ENCODE peak calls at places on chromosomes 11 and 22, in seven cellular contexts. One of them, this sample, is unnamed.

GRCh38 chr11:305834-306211 is 1.8 kb upstream of the IFITM2 start:
- DNase-seq in adrenal gland: no peak
- DNase-seq in GF-D8: no peak
- DNase-seq in IMR-90: no peak
- DNase-seq in caudate nucleus: no peak
- DNase-seq in esophagus squamous epithelium: no peak
- DNase-seq in NCI-H2081: no peak
- DNase-seq in this sample: no peak

GRCh38 chr11:16299390-16299789 is 57.0 kb downstream of the SOX6 start:
- DNase-seq in GF-D8: no peak
- DNase-seq in IMR-90: no peak
- DNase-seq in adrenal gland: no peak
- DNase-seq in caudate nucleus: no peak
- DNase-seq in esophagus squamous epithelium: no peak
- DNase-seq in NCI-H2081: no peak
- DNase-seq in this sample: no peak

GRCh38 chr11:122494171-122494570 is 161.4 kb upstream of the UBASH3B start:
- DNase-seq in IMR-90: peak; percentile 1
- DNase-seq in caudate nucleus: no peak
- DNase-seq in esophagus squamous epithelium: no peak
- DNase-seq in adrenal gland: no peak
- DNase-seq in GF-D8: no peak
- DNase-seq in NCI-H2081: no peak
- DNase-seq in this sample: no peak

GRCh38 chr22:18005201-18005926 is 19.0 kb downstream of the MICAL3 start:
- DNase-seq in caudate nucleus: no peak
- DNase-seq in IMR-90: no peak
- DNase-seq in esophagus squamous epithelium: no peak
- DNase-seq in NCI-H2081: no peak
- DNase-seq in adrenal gland: no peak
- DNase-seq in GF-D8: peak; percentile 30
- DNase-seq in this sample: no peak

GRCh38 chr11:70016666-70017347 is 61.3 kb upstream of the ANO1 start:
- DNase-seq in adrenal gland: no peak
- DNase-seq in GF-D8: no peak
- DNase-seq in esophagus squamous epithelium: no peak
- DNase-seq in caudate nucleus: no peak
- DNase-seq in IMR-90: peak; percentile 78
- DNase-seq in NCI-H2081: no peak
- DNase-seq in this sample: peak; percentile 36

GRCh38 chr11:1728281-1728680 is 22.1 kb downstream of the IFITM10 start:
- DNase-seq in adrenal gland: no peak
- DNase-seq in esophagus squamous epithelium: no peak
- DNase-seq in caudate nucleus: no peak
- DNase-seq in NCI-H2081: no peak
- DNase-seq in GF-D8: no peak
- DNase-seq in IMR-90: no peak
- DNase-seq in this sample: no peak

GRCh38 chr11:129225190-129225589 is 33.1 kb upstream of the ARHGAP32 start:
- DNase-seq in esophagus squamous epithelium: no peak
- DNase-seq in adrenal gland: no peak
- DNase-seq in NCI-H2081: no peak
- DNase-seq in GF-D8: no peak
- DNase-seq in caudate nucleus: no peak
- DNase-seq in IMR-90: peak; percentile 84
- DNase-seq in this sample: peak; percentile 77

GRCh38 chr22:42296381-42296853 is 26.0 kb upstream of the TCF20 start:
- DNase-seq in caudate nucleus: peak; percentile 80
- DNase-seq in IMR-90: no peak
- DNase-seq in adrenal gland: peak; percentile 46
- DNase-seq in GF-D8: no peak
- DNase-seq in esophagus squamous epithelium: no peak
- DNase-seq in NCI-H2081: peak; percentile 91
- DNase-seq in this sample: no peak

GRCh38 chr11:44626645-44627044 is 61.2 kb downstream of the CD82 start:
- DNase-seq in NCI-H2081: no peak
- DNase-seq in caudate nucleus: no peak
- DNase-seq in esophagus squamous epithelium: no peak
- DNase-seq in GF-D8: no peak
- DNase-seq in IMR-90: no peak
- DNase-seq in adrenal gland: no peak
- DNase-seq in this sample: no peak

GRCh38 chr22:35174398-35174797 is 82.9 kb upstream of the HMGXB4 start:
- DNase-seq in NCI-H2081: no peak
- DNase-seq in IMR-90: no peak
- DNase-seq in adrenal gland: no peak
- DNase-seq in caudate nucleus: no peak
- DNase-seq in esophagus squamous epithelium: no peak
- DNase-seq in GF-D8: no peak
- DNase-seq in this sample: no peak

GRCh38 chr22:20444325-20444724 is 6.7 kb upstream of the SCARF2 start:
- DNase-seq in GF-D8: no peak
- DNase-seq in IMR-90: no peak
- DNase-seq in NCI-H2081: no peak
- DNase-seq in esophagus squamous epithelium: no peak
- DNase-seq in adrenal gland: no peak
- DNase-seq in caudate nucleus: no peak
- DNase-seq in this sample: no peak

GRCh38 chr11:17894929-17895658 is 117.8 kb downstream of the SERGEF start:
- DNase-seq in caudate nucleus: peak; percentile 37
- DNase-seq in adrenal gland: no peak
- DNase-seq in IMR-90: peak; percentile 32
- DNase-seq in GF-D8: no peak
- DNase-seq in NCI-H2081: no peak
- DNase-seq in esophagus squamous epithelium: no peak
- DNase-seq in this sample: no peak

GRCh38 chr11:34158661-34159060 is 53.2 kb downstream of the NAT10 start:
- DNase-seq in caudate nucleus: no peak
- DNase-seq in NCI-H2081: no peak
- DNase-seq in GF-D8: no peak
- DNase-seq in esophagus squamous epithelium: no peak
- DNase-seq in IMR-90: no peak
- DNase-seq in adrenal gland: no peak
- DNase-seq in this sample: no peak

GRCh38 chr11:130051077-130051476 is 18.6 kb upstream of the APLP2 start:
- DNase-seq in caudate nucleus: no peak
- DNase-seq in esophagus squamous epithelium: no peak
- DNase-seq in IMR-90: peak; percentile 53
- DNase-seq in NCI-H2081: no peak
- DNase-seq in GF-D8: peak; percentile 96
- DNase-seq in adrenal gland: no peak
- DNase-seq in this sample: no peak

GRCh38 chr11:12680246-12680939 is 6.2 kb downstream of the TEAD1 start:
- DNase-seq in NCI-H2081: peak; percentile 90
- DNase-seq in caudate nucleus: peak; percentile 83
- DNase-seq in GF-D8: no peak
- DNase-seq in esophagus squamous epithelium: peak; percentile 27
- DNase-seq in adrenal gland: peak; percentile 22
- DNase-seq in IMR-90: peak; percentile 91
- DNase-seq in this sample: peak; percentile 94

GRCh38 chr22:27669798-27670599 is 131.6 kb downstream of the MN1 start:
- DNase-seq in IMR-90: no peak
- DNase-seq in esophagus squamous epithelium: no peak
- DNase-seq in adrenal gland: peak; percentile 81
- DNase-seq in NCI-H2081: no peak
- DNase-seq in caudate nucleus: no peak
- DNase-seq in GF-D8: no peak
- DNase-seq in this sample: no peak

GRCh38 chr11:69003301-69003865 is 9.7 kb downstream of the MRGPRF start:
- DNase-seq in GF-D8: no peak
- DNase-seq in adrenal gland: no peak
- DNase-seq in NCI-H2081: no peak
- DNase-seq in IMR-90: no peak
- DNase-seq in caudate nucleus: no peak
- DNase-seq in esophagus squamous epithelium: no peak
- DNase-seq in this sample: no peak

GRCh38 chr22:24894220-24894975 is 52.1 kb downstream of the LHFPL7 start:
- DNase-seq in IMR-90: peak; percentile 68
- DNase-seq in caudate nucleus: no peak
- DNase-seq in esophagus squamous epithelium: no peak
- DNase-seq in GF-D8: no peak
- DNase-seq in adrenal gland: peak; percentile 92
- DNase-seq in NCI-H2081: peak; percentile 79
- DNase-seq in this sample: peak; percentile 95

GRCh38 chr22:29069476-29069875 is 3.4 kb upstream of the KREMEN1 start:
- DNase-seq in adrenal gland: no peak
- DNase-seq in NCI-H2081: no peak
- DNase-seq in GF-D8: no peak
- DNase-seq in caudate nucleus: no peak
- DNase-seq in esophagus squamous epithelium: no peak
- DNase-seq in IMR-90: no peak
- DNase-seq in this sample: no peak

GRCh38 chr11:18624161-18624560 is 10.0 kb downstream of the SPTY2D1 start:
- DNase-seq in GF-D8: no peak
- DNase-seq in esophagus squamous epithelium: no peak
- DNase-seq in IMR-90: no peak
- DNase-seq in adrenal gland: no peak
- DNase-seq in caudate nucleus: no peak
- DNase-seq in NCI-H2081: no peak
- DNase-seq in this sample: no peak

GRCh38 chr11:68353118-68353517 is 40.7 kb downstream of the LRP5 start:
- DNase-seq in adrenal gland: no peak
- DNase-seq in NCI-H2081: no peak
- DNase-seq in GF-D8: no peak
- DNase-seq in IMR-90: no peak
- DNase-seq in caudate nucleus: no peak
- DNase-seq in esophagus squamous epithelium: no peak
- DNase-seq in this sample: no peak

GRCh38 chr11:14635559-14635958 is 8.0 kb upstream of the PDE3B start:
- DNase-seq in esophagus squamous epithelium: no peak
- DNase-seq in GF-D8: no peak
- DNase-seq in adrenal gland: no peak
- DNase-seq in NCI-H2081: no peak
- DNase-seq in IMR-90: no peak
- DNase-seq in caudate nucleus: no peak
- DNase-seq in this sample: no peak

GRCh38 chr11:74086242-74086884 is 77.5 kb upstream of the UCP3 start:
- DNase-seq in GF-D8: no peak
- DNase-seq in NCI-H2081: no peak
- DNase-seq in caudate nucleus: no peak
- DNase-seq in IMR-90: no peak
- DNase-seq in adrenal gland: no peak
- DNase-seq in esophagus squamous epithelium: no peak
- DNase-seq in this sample: no peak

GRCh38 chr22:43407591-43407990 is 4.2 kb upstream of the MPPED1 start:
- DNase-seq in GF-D8: no peak
- DNase-seq in adrenal gland: no peak
- DNase-seq in esophagus squamous epithelium: no peak
- DNase-seq in IMR-90: no peak
- DNase-seq in caudate nucleus: no peak
- DNase-seq in NCI-H2081: no peak
- DNase-seq in this sample: no peak

GRCh38 chr11:129374081-129374992 is 1.3 kb upstream of the BARX2 start:
- DNase-seq in NCI-H2081: peak; percentile 26
- DNase-seq in esophagus squamous epithelium: no peak
- DNase-seq in IMR-90: no peak
- DNase-seq in GF-D8: no peak
- DNase-seq in caudate nucleus: no peak
- DNase-seq in adrenal gland: no peak
- DNase-seq in this sample: no peak

GRCh38 chr11:33530824-33531223 is 169.8 kb downstream of the C11orf91 start:
- DNase-seq in IMR-90: peak; percentile 79
- DNase-seq in esophagus squamous epithelium: no peak
- DNase-seq in adrenal gland: no peak
- DNase-seq in NCI-H2081: no peak
- DNase-seq in GF-D8: no peak
- DNase-seq in caudate nucleus: no peak
- DNase-seq in this sample: peak; percentile 47

GRCh38 chr11:8011383-8011782 is 24.2 kb downstream of the EIF3F start:
- DNase-seq in GF-D8: no peak
- DNase-seq in adrenal gland: no peak
- DNase-seq in IMR-90: no peak
- DNase-seq in NCI-H2081: no peak
- DNase-seq in caudate nucleus: no peak
- DNase-seq in esophagus squamous epithelium: no peak
- DNase-seq in this sample: no peak

GRCh38 chr22:21594865-21595452 is 27.4 kb downstream of the UBE2L3 start:
- DNase-seq in NCI-H2081: no peak
- DNase-seq in caudate nucleus: peak; percentile 12
- DNase-seq in GF-D8: no peak
- DNase-seq in adrenal gland: no peak
- DNase-seq in esophagus squamous epithelium: no peak
- DNase-seq in IMR-90: no peak
- DNase-seq in this sample: no peak

GRCh38 chr11:1029686-1030085 is 6.8 kb downstream of the MUC6 start:
- DNase-seq in GF-D8: no peak
- DNase-seq in adrenal gland: no peak
- DNase-seq in caudate nucleus: no peak
- DNase-seq in esophagus squamous epithelium: no peak
- DNase-seq in IMR-90: no peak
- DNase-seq in NCI-H2081: no peak
- DNase-seq in this sample: no peak

This sample was measured in brain microvascular endothelial cell.